ENCODE peak calls at places on chromosomes 16 and 17, in six cellular contexts. Q is A673, K is stomach, E is BJ, H is HFF-Myc, O is brain microvascular endothelial cell. I is an unnamed sample.
A peak's percentile ranks its signal among the peaks of the same experiment; 100 is the strongest.

GRCh38 chr17:15920758-15921239 is 24.1 kb upstream of the ADORA2B start:
- DNase-seq in H (peak; percentile 95), K (no peak), O (peak; percentile 95), E (peak; percentile 92), Q (peak; percentile 90), I (peak; percentile 82)

GRCh38 chr17:55004484-55004883 is 35.9 kb downstream of the STXBP4 start:
- DNase-seq in Q (no peak), E (no peak), K (no peak), H (no peak), O (no peak), I (no peak)

GRCh38 chr16:85735225-85735722 is 15.6 kb downstream of the C16orf74 start:
- DNase-seq in K (peak; percentile 40), O (no peak), E (no peak), H (no peak), Q (no peak), I (no peak)

GRCh38 chr16:3358884-3359283 is 3.2 kb downstream of the OR2C1 start:
- DNase-seq in Q (no peak), O (no peak), K (no peak), H (no peak), E (no peak), I (no peak)

GRCh38 chr16:4882261-4882632 is 35.0 kb downstream of the UBN1 start:
- DNase-seq in E (no peak), H (no peak), O (peak; percentile 44), Q (no peak), K (no peak), I (no peak)

GRCh38 chr16:27685802-27686201 is 135.9 kb downstream of the KATNIP start:
- DNase-seq in K (no peak), Q (no peak), E (no peak), H (peak; percentile 19), O (peak; percentile 39), I (no peak)

GRCh38 chr16:23959069-23959800 is 123.5 kb downstream of the PRKCB start:
- DNase-seq in H (no peak), O (no peak), K (no peak), E (no peak), Q (no peak), I (no peak)

GRCh38 chr16:85215478-85216120 is 103.3 kb upstream of the CIBAR2 start:
- DNase-seq in E (no peak), Q (no peak), O (no peak), K (no peak), H (no peak), I (no peak)

GRCh38 chr16:5416013-5416412 is 318.4 kb upstream of the EEF2KMT start:
- DNase-seq in O (no peak), E (no peak), Q (no peak), H (no peak), K (no peak), I (no peak)

GRCh38 chr17:57574040-57574513 is 171.0 kb downstream of the CCDC182 start:
- DNase-seq in E (no peak), H (no peak), K (no peak), O (no peak), Q (no peak), I (no peak)

GRCh38 chr17:39264119-39264518 is 38.4 kb upstream of the STAC2 start:
- DNase-seq in O (no peak), Q (no peak), K (no peak), E (no peak), H (no peak), I (no peak)

GRCh38 chr17:66423436-66423922 is 121.1 kb downstream of the PRKCA start:
- DNase-seq in H (no peak), Q (peak; percentile 38), E (no peak), O (no peak), K (no peak), I (no peak)

GRCh38 chr16:65933703-65934102 is 432.8 kb upstream of the CDH5 start:
- DNase-seq in H (no peak), E (no peak), Q (no peak), O (no peak), K (no peak), I (no peak)

GRCh38 chr16:78976212-78976611 is 624.3 kb downstream of the MAF start:
- DNase-seq in O (no peak), Q (no peak), K (no peak), E (no peak), H (no peak), I (no peak)

GRCh38 chr17:41678411-41678906 is 10.2 kb upstream of the EIF1 start:
- DNase-seq in K (no peak), Q (no peak), O (no peak), H (no peak), E (no peak), I (no peak)

GRCh38 chr17:41800601-41801373 is 11.0 kb downstream of the P3H4 start:
- DNase-seq in E (no peak), K (peak; percentile 65), O (no peak), H (no peak), Q (no peak), I (no peak)

GRCh38 chr17:54891176-54891821 is 9.4 kb upstream of the TOM1L1 start:
- DNase-seq in E (peak; percentile 12), O (peak; percentile 66), H (peak; percentile 48), K (no peak), Q (peak; percentile 83), I (no peak)

GRCh38 chr16:30033270-30033669 is 2.2 kb upstream of the TLCD3B start:
- DNase-seq in Q (no peak), E (no peak), K (no peak), O (no peak), H (no peak), I (no peak)

GRCh38 chr17:74782571-74782970 is 6.4 kb upstream of the NAT9 start:
- DNase-seq in Q (no peak), O (no peak), H (no peak), K (no peak), E (no peak), I (no peak)

GRCh38 chr16:89759742-89760366 is 38.5 kb downstream of the ZNF276 start:
- DNase-seq in O (no peak), K (no peak), H (no peak), E (no peak), Q (no peak), I (no peak)

GRCh38 chr16:14489460-14489859 is 140.6 kb downstream of the PARN start:
- DNase-seq in E (no peak), K (no peak), H (peak; percentile 79), O (no peak), Q (peak; percentile 78), I (no peak)

GRCh38 chr16:52069866-52070265 is 477.1 kb downstream of the TOX3 start:
- DNase-seq in K (no peak), O (peak; percentile 25), H (no peak), Q (peak; percentile 79), E (no peak), I (no peak)

GRCh38 chr16:84520778-84521770 is 16.6 kb upstream of the MEAK7 start:
- DNase-seq in E (no peak), Q (no peak), H (no peak), K (no peak), O (no peak), I (no peak)

GRCh38 chr17:36546418-36547093 is 1.8 kb downstream of the GGNBP2 start:
- DNase-seq in Q (peak; percentile 12), E (no peak), O (no peak), H (no peak), K (no peak), I (no peak)

GRCh38 chr17:13338421-13338820 is 263.3 kb downstream of the HS3ST3A1 start:
- DNase-seq in O (no peak), E (no peak), H (no peak), K (no peak), Q (no peak), I (no peak)
- H3K4me3 ChIP-seq in O (no peak overlapping the region), E (no peak overlapping the region), H (no peak overlapping the region), K (no peak overlapping the region), Q (no peak overlapping the region), I (no peak overlapping the region)

DNA sequence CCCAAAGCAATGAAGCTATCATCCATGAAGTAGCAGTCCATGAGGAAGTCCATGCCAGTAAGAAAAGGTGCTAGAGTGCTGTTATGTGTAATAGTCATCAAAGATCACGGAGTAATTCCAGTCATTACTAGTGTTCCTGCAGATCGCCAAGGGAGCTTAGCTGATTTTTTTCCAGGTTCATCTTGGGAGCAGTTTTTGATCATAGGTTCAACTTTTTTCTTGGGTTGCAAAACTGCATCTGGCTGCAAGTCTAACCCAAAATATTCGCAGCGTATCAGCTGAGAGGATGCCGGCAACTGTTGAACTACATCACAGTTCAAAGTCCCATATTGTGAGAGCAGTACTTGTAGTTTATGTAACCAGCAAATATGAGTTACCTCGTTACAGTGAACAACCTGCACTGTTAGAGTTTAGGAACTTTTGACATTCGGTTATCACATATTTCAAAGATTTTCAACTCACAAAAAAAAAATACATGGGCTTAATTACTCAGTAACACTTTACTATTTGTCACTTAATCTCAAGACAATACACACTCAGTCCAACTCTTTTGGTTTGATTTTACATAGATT is 18.4 kb upstream of the RSL1D1 start:
- DNase-seq in E (no peak), H (no peak), K (no peak), O (no peak), Q (no peak), I (no peak)
- TF ChIP-seq CTCF in E (no peak), H (no peak), K (no peak), O (no peak), Q (no peak), I (no peak)

DNA sequence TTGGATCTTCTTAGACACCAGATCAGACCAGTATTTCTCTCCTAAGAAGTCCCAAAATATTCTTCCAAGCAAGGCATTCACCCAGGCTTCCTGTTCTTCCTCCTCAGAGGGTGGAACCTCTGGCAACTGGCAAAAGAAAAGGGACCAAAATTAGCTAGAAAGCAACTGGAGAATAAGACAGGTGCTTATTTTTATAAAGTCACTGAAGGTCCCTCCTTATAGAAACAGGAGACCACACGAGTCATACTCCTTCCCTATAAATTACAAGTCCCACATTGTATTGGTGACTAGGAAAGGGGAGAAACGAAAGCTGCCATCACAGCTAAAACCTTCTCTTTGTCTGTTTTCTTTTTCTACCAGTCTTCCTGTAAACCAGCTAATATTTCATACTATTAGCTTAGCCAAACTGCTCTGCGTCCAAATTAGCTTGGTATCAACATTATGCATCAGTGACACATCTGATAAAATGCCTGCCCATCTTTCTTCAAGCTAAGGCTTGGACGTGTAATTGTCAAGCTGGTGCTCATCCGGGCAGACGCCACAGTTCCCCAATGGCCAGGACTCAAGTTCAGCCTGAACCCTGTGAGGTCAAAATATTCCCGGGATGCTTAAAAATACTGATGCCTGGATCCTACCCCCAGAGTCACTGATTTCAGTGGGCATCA is 47.5 kb upstream of the ERN1 start:
- DNase-seq in O (no peak), Q (no peak), K (no peak), E (no peak), H (no peak), I (no peak)
- H3K4me3 ChIP-seq in O (no peak overlapping the region), Q (no peak overlapping the region), K (no peak overlapping the region), E (no peak overlapping the region), H (no peak overlapping the region), I (no peak overlapping the region)

DNA sequence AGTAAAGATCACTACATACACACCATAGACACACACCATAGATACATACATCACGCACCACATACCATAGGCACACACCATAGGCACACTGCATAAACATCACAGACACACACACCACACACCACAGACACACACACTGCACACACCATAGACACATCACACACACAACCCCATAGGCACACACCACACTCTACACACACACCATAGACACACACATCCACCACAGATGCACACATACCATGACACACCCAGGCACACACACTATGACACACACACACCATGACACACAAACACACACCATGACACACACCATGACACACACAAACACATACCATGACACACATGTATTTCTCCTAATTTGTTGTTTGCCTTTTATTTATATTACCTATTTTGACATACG is 14.1 kb downstream of the TBC1D16 start:
- DNase-seq in E (no peak), K (no peak), H (no peak), Q (no peak), O (no peak), I (no peak)
- TF ChIP-seq CTCF in E (no peak), K (no peak), H (no peak), Q (no peak), O (no peak), I (no peak)